ENCODE peak calls at places on chromosomes 11 and 22, in six cellular contexts. One of them, this sample, is unnamed.

GRCh38 chr11:106917973-106918372 is 100.3 kb downstream of the GUCY1A2 start:
- DNase-seq in aorta: no peak
- DNase-seq in upper lobe of right lung: no peak
- DNase-seq in neural progenitor cell: peak; percentile 24
- DNase-seq in adrenal gland: no peak
- DNase-seq in lower lobe of right lung: no peak
- DNase-seq in this sample: peak; percentile 40

GRCh38 chr11:102453286-102453797 is 777 bp upstream of the TMEM123 start:
- DNase-seq in adrenal gland: no peak
- DNase-seq in lower lobe of right lung: no peak
- DNase-seq in aorta: peak; percentile 77
- DNase-seq in upper lobe of right lung: no peak
- DNase-seq in neural progenitor cell: no peak
- DNase-seq in this sample: no peak

GRCh38 chr22:47304854-47305253 is 542.4 kb downstream of the TBC1D22A start:
- DNase-seq in adrenal gland: no peak
- DNase-seq in neural progenitor cell: no peak
- DNase-seq in lower lobe of right lung: no peak
- DNase-seq in aorta: no peak
- DNase-seq in upper lobe of right lung: no peak
- DNase-seq in this sample: no peak

GRCh38 chr11:45801723-45802315 is 3.1 kb upstream of the SLC35C1 start:
- DNase-seq in neural progenitor cell: no peak
- DNase-seq in lower lobe of right lung: no peak
- DNase-seq in upper lobe of right lung: no peak
- DNase-seq in adrenal gland: no peak
- DNase-seq in aorta: no peak
- DNase-seq in this sample: no peak

GRCh38 chr22:45537734-45538181 is 35.1 kb downstream of the FBLN1 start:
- DNase-seq in lower lobe of right lung: no peak
- DNase-seq in neural progenitor cell: no peak
- DNase-seq in adrenal gland: no peak
- DNase-seq in upper lobe of right lung: no peak
- DNase-seq in aorta: peak; percentile 92
- DNase-seq in this sample: no peak

GRCh38 chr11:35539781-35540281 is 14.4 kb upstream of the PAMR1 start:
- DNase-seq in lower lobe of right lung: no peak
- DNase-seq in adrenal gland: peak; percentile 56
- DNase-seq in neural progenitor cell: no peak
- DNase-seq in upper lobe of right lung: no peak
- DNase-seq in aorta: peak; percentile 75
- DNase-seq in this sample: peak; percentile 66

GRCh38 chr11:34342008-34342533 is 15.7 kb downstream of the ABTB2 start:
- DNase-seq in neural progenitor cell: peak; percentile 41
- DNase-seq in adrenal gland: no peak
- DNase-seq in aorta: no peak
- DNase-seq in upper lobe of right lung: no peak
- DNase-seq in lower lobe of right lung: no peak
- DNase-seq in this sample: no peak

GRCh38 chr11:135022430-135022829 is 610.4 kb upstream of the B3GAT1 start:
- DNase-seq in neural progenitor cell: no peak
- DNase-seq in lower lobe of right lung: no peak
- DNase-seq in aorta: no peak
- DNase-seq in adrenal gland: no peak
- DNase-seq in upper lobe of right lung: no peak
- DNase-seq in this sample: no peak

GRCh38 chr22:49211176-49211575 is 616.5 kb downstream of the BRD1 start:
- DNase-seq in upper lobe of right lung: peak; percentile 31
- DNase-seq in aorta: peak; percentile 41
- DNase-seq in neural progenitor cell: no peak
- DNase-seq in lower lobe of right lung: peak; percentile 19
- DNase-seq in adrenal gland: no peak
- DNase-seq in this sample: no peak

GRCh38 chr11:119727523-119728081 is 1.4 kb downstream of the NECTIN1 start:
- DNase-seq in neural progenitor cell: peak; percentile 95
- DNase-seq in upper lobe of right lung: peak; percentile 72
- DNase-seq in lower lobe of right lung: peak; percentile 61
- DNase-seq in aorta: no peak
- DNase-seq in adrenal gland: no peak
- DNase-seq in this sample: peak; percentile 36

GRCh38 chr11:43942651-43943356 is 367 bp downstream of the C11orf96 start:
- DNase-seq in neural progenitor cell: peak; percentile 61
- DNase-seq in upper lobe of right lung: peak; percentile 68
- DNase-seq in adrenal gland: peak; percentile 50
- DNase-seq in aorta: peak; percentile 80
- DNase-seq in lower lobe of right lung: peak; percentile 52
- DNase-seq in this sample: peak; percentile 37
- H3K27me3 ChIP-seq in neural progenitor cell: peaks cover 69% of the 10 kb centered on the region
- H3K27me3 ChIP-seq in upper lobe of right lung: peaks cover 20% of the 10 kb centered on the region
- H3K27me3 ChIP-seq in adrenal gland: no peaks in the 10 kb centered on the region
- H3K27me3 ChIP-seq in aorta: no peaks in the 10 kb centered on the region
- H3K27me3 ChIP-seq in lower lobe of right lung: peaks cover 34% of the 10 kb centered on the region
- H3K27me3 ChIP-seq in this sample: peaks cover 14% of the 10 kb centered on the region

DNA sequence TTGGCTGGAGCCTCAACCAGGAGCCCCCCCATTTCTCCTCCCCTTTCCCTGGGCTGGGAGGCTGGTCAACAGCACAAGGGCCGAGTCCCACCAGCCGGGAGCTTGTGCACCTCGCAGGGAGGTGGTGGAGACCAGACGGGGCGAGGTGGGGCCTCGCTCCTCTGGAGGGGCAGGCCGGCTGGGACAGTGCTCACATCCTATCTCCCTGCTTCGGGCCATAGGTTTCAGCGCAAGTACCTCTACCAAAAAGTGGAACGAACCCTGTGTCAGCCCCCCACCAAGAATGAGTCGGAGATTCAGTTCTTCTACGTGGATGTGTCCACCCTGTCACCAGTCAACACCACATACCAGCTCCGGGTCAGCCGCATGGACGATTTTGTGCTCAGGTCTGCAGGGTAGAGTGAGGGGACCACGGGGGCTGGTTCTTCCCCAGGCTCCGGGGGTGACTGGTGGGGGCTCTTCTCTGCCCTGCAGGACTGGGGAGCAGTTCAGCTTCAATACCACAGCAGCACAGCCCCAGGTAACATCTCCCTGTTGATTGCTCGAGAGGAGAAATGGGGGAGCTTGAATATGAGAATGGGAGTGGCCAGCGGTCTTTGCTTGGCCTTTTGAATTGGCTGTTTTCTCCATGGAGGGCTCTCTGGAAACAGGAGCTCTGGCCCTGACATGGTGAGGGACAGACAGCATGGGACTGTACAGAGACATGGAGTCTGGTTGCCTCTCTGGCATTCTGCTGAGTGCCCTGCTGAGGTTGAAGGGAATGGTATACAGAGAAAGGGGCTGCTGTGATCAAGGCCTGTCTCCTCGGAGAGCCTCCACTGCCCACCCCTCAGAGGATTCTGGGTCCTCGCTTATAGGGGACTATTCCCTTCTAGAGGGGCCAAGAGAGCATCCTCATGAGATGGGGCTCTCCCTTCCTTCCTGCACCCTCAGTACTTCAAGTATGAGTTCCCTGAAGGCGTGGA is 3.3 kb downstream of the SIDT2 start:
- DNase-seq in upper lobe of right lung: no peak
- DNase-seq in adrenal gland: peak; percentile 14
- DNase-seq in neural progenitor cell: no peak
- DNase-seq in lower lobe of right lung: no peak
- DNase-seq in aorta: peak; percentile 37
- DNase-seq in this sample: no peak
- H3K4me3 ChIP-seq in upper lobe of right lung: no peak overlapping the region
- H3K4me3 ChIP-seq in adrenal gland: no peak overlapping the region
- H3K4me3 ChIP-seq in neural progenitor cell: no peak overlapping the region
- H3K4me3 ChIP-seq in lower lobe of right lung: no peak overlapping the region
- H3K4me3 ChIP-seq in aorta: no peak overlapping the region
- H3K4me3 ChIP-seq in this sample: no peak overlapping the region

GRCh38 chr11:11659567-11660341 is 37.9 kb upstream of the GALNT18 start:
- DNase-seq in aorta: no peak
- DNase-seq in neural progenitor cell: no peak
- DNase-seq in lower lobe of right lung: no peak
- DNase-seq in upper lobe of right lung: no peak
- DNase-seq in adrenal gland: no peak
- DNase-seq in this sample: peak; percentile 60

GRCh38 chr11:11657101-11657935 is 35.5 kb upstream of the GALNT18 start:
- DNase-seq in lower lobe of right lung: no peak
- DNase-seq in neural progenitor cell: no peak
- DNase-seq in upper lobe of right lung: no peak
- DNase-seq in aorta: no peak
- DNase-seq in adrenal gland: no peak
- DNase-seq in this sample: no peak

GRCh38 chr11:11662578-11662977 is 40.8 kb upstream of the GALNT18 start:
- DNase-seq in lower lobe of right lung: no peak
- DNase-seq in aorta: no peak
- DNase-seq in neural progenitor cell: no peak
- DNase-seq in upper lobe of right lung: no peak
- DNase-seq in adrenal gland: no peak
- DNase-seq in this sample: no peak

GRCh38 chr11:11661356-11662040 is 39.7 kb upstream of the GALNT18 start:
- DNase-seq in aorta: no peak
- DNase-seq in lower lobe of right lung: no peak
- DNase-seq in upper lobe of right lung: no peak
- DNase-seq in adrenal gland: no peak
- DNase-seq in neural progenitor cell: no peak
- DNase-seq in this sample: peak; percentile 44

GRCh38 chr11:11660351-11660750 is 38.5 kb upstream of the GALNT18 start:
- DNase-seq in upper lobe of right lung: no peak
- DNase-seq in lower lobe of right lung: no peak
- DNase-seq in adrenal gland: no peak
- DNase-seq in aorta: no peak
- DNase-seq in neural progenitor cell: no peak
- DNase-seq in this sample: no peak
- H3K27me3 ChIP-seq in upper lobe of right lung: no peaks in the 10 kb centered on the region
- H3K27me3 ChIP-seq in lower lobe of right lung: no peaks in the 10 kb centered on the region
- H3K27me3 ChIP-seq in adrenal gland: no peaks in the 10 kb centered on the region
- H3K27me3 ChIP-seq in aorta: no peaks in the 10 kb centered on the region
- H3K27me3 ChIP-seq in neural progenitor cell: no peaks in the 10 kb centered on the region
- H3K27me3 ChIP-seq in this sample: no peaks in the 10 kb centered on the region

GRCh38 chr22:42438293-42438650 is 6.1 kb upstream of the NFAM1 start:
- DNase-seq in aorta: no peak
- DNase-seq in neural progenitor cell: peak; percentile 61
- DNase-seq in adrenal gland: no peak
- DNase-seq in lower lobe of right lung: no peak
- DNase-seq in upper lobe of right lung: no peak
- DNase-seq in this sample: no peak
- H3K4me3 ChIP-seq in aorta: no peak overlapping the region
- H3K4me3 ChIP-seq in neural progenitor cell: peak overlapping the region; percentile 56
- H3K4me3 ChIP-seq in adrenal gland: no peak overlapping the region
- H3K4me3 ChIP-seq in lower lobe of right lung: peak overlapping the region; percentile 55
- H3K4me3 ChIP-seq in upper lobe of right lung: no peak overlapping the region
- H3K4me3 ChIP-seq in this sample: no peak overlapping the region

DNA sequence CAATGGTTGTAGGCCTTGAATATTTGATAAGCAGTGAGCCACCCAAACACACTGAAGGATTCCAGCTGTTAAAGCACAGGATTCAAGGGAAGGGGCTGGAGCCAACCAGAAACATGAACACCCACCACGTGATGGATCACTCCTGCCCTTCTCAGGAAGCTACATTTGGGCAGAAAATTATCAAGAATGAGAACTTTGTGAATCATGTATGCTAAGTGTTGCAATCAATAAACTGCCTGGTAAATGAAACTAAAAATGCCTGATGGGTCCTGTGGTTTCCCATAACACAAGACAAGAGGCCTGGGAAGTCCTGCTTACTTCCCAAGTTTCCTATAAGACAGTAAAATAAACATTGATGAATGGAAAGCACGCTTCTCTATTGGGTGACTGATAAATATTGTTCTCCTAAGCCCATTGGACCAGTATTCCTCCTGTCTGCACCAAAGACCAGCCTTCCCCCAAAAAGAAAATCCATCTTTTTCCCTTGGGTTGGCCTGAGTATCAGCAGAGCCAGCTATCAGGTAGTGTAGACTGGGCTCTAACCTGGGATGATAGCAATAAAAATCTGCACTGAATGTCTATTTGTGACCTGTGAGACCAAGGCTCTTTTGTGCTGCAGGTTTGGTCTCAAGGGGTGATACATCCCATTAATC is 98.4 kb downstream of the CCDC83 start:
- DNase-seq in upper lobe of right lung: no peak
- DNase-seq in neural progenitor cell: no peak
- DNase-seq in adrenal gland: no peak
- DNase-seq in lower lobe of right lung: no peak
- DNase-seq in aorta: no peak
- DNase-seq in this sample: no peak
- H3K27me3 ChIP-seq in upper lobe of right lung: no peaks in the 10 kb centered on the region
- H3K27me3 ChIP-seq in neural progenitor cell: no peaks in the 10 kb centered on the region
- H3K27me3 ChIP-seq in adrenal gland: no peaks in the 10 kb centered on the region
- H3K27me3 ChIP-seq in lower lobe of right lung: no peaks in the 10 kb centered on the region
- H3K27me3 ChIP-seq in aorta: no peaks in the 10 kb centered on the region
- H3K27me3 ChIP-seq in this sample: no peaks in the 10 kb centered on the region

GRCh38 chr11:61680622-61681191 is 516 bp downstream of the DAGLA start:
- DNase-seq in neural progenitor cell: no peak
- DNase-seq in upper lobe of right lung: no peak
- DNase-seq in adrenal gland: no peak
- DNase-seq in lower lobe of right lung: no peak
- DNase-seq in aorta: peak; percentile 64
- DNase-seq in this sample: no peak
- H3K4me3 ChIP-seq in neural progenitor cell: peak overlapping the region; percentile 44
- H3K4me3 ChIP-seq in upper lobe of right lung: peak overlapping the region; percentile 58
- H3K4me3 ChIP-seq in adrenal gland: peak overlapping the region; percentile 60
- H3K4me3 ChIP-seq in lower lobe of right lung: peak overlapping the region; percentile 56
- H3K4me3 ChIP-seq in aorta: peak overlapping the region; percentile 34
- H3K4me3 ChIP-seq in this sample: peak overlapping the region; percentile 39

GRCh38 chr11:1394936-1395772 is 5.4 kb downstream of the BRSK2 start:
- DNase-seq in aorta: no peak
- DNase-seq in upper lobe of right lung: no peak
- DNase-seq in lower lobe of right lung: no peak
- DNase-seq in neural progenitor cell: no peak
- DNase-seq in adrenal gland: no peak
- DNase-seq in this sample: no peak

GRCh38 chr11:1397862-1398505 is 8.2 kb downstream of the BRSK2 start:
- DNase-seq in neural progenitor cell: no peak
- DNase-seq in lower lobe of right lung: no peak
- DNase-seq in upper lobe of right lung: no peak
- DNase-seq in adrenal gland: no peak
- DNase-seq in aorta: no peak
- DNase-seq in this sample: no peak

GRCh38 chr11:1397146-1397861 is 7.6 kb downstream of the BRSK2 start:
- DNase-seq in aorta: no peak
- DNase-seq in upper lobe of right lung: no peak
- DNase-seq in neural progenitor cell: no peak
- DNase-seq in adrenal gland: no peak
- DNase-seq in lower lobe of right lung: no peak
- DNase-seq in this sample: no peak

GRCh38 chr11:1395773-1396374 is 6.1 kb downstream of the BRSK2 start:
- DNase-seq in upper lobe of right lung: no peak
- DNase-seq in adrenal gland: no peak
- DNase-seq in aorta: no peak
- DNase-seq in lower lobe of right lung: no peak
- DNase-seq in neural progenitor cell: no peak
- DNase-seq in this sample: no peak

GRCh38 chr11:1396375-1396841 is 6.7 kb downstream of the BRSK2 start:
- DNase-seq in aorta: no peak
- DNase-seq in lower lobe of right lung: no peak
- DNase-seq in adrenal gland: no peak
- DNase-seq in upper lobe of right lung: no peak
- DNase-seq in neural progenitor cell: no peak
- DNase-seq in this sample: no peak
- H3K27me3 ChIP-seq in aorta: no peaks in the 10 kb centered on the region
- H3K27me3 ChIP-seq in lower lobe of right lung: peaks cover 74% of the 10 kb centered on the region
- H3K27me3 ChIP-seq in adrenal gland: peaks cover 2% of the 10 kb centered on the region
- H3K27me3 ChIP-seq in upper lobe of right lung: peaks cover 51% of the 10 kb centered on the region
- H3K27me3 ChIP-seq in neural progenitor cell: peaks cover 5% of the 10 kb centered on the region
- H3K27me3 ChIP-seq in this sample: no peaks in the 10 kb centered on the region

GRCh38 chr11:113847580-113847979 is 27.8 kb downstream of the USP28 start:
- DNase-seq in lower lobe of right lung: no peak
- DNase-seq in aorta: no peak
- DNase-seq in neural progenitor cell: no peak
- DNase-seq in upper lobe of right lung: no peak
- DNase-seq in adrenal gland: no peak
- DNase-seq in this sample: no peak
- H3K4me3 ChIP-seq in lower lobe of right lung: no peak overlapping the region
- H3K4me3 ChIP-seq in aorta: no peak overlapping the region
- H3K4me3 ChIP-seq in neural progenitor cell: no peak overlapping the region
- H3K4me3 ChIP-seq in upper lobe of right lung: no peak overlapping the region
- H3K4me3 ChIP-seq in adrenal gland: no peak overlapping the region
- H3K4me3 ChIP-seq in this sample: no peak overlapping the region

This sample was measured in WERI-Rb-1.